ENCODE peak calls at places on chromosomes 2 and 18, in ten cellular contexts. T, S, H, D, K, N, C, P, R and V are unnamed samples.

GRCh38 chr2:238279324-238279682 is 9.1 kb downstream of the PER2 start:
- DNase-seq in T (no peak), S (no peak), H (no peak), D (no peak), K (no peak), N (no peak), C (no peak), P (no peak), R (no peak), V (no peak)

GRCh38 chr2:239107936-239108335 is 260.1 kb downstream of the TWIST2 start:
- DNase-seq in T (peak), S (no peak), H (no peak), D (no peak), K (no peak), N (no peak), C (no peak), P (no peak), R (no peak), V (no peak)

GRCh38 chr18:73549236-73549635 is 598.4 kb downstream of the FBXO15 start:
- DNase-seq in T (no peak), S (no peak), H (no peak), D (no peak), K (no peak), N (no peak), C (no peak), P (no peak), R (no peak), V (no peak)

GRCh38 chr2:226185613-226186211 is 613.9 kb downstream of the IRS1 start:
- DNase-seq in T (no peak), S (peak), H (no peak), D (peak), K (no peak), N (no peak), C (no peak), P (no peak), R (no peak), V (peak)

GRCh38 chr2:84894758-84895520 is 10.5 kb upstream of the TMSB10 start:
- DNase-seq in T (no peak), S (no peak), H (no peak), D (no peak), K (no peak), N (no peak), C (no peak), P (no peak), R (no peak), V (no peak)

GRCh38 chr2:181185948-181186347 is 205.5 kb downstream of the UBE2E3 start:
- DNase-seq in T (no peak), S (no peak), H (no peak), D (no peak), K (no peak), N (no peak), C (no peak), P (no peak), R (no peak), V (no peak)

GRCh38 chr18:60935046-60935445 is 398.2 kb upstream of the CDH20 start:
- DNase-seq in T (no peak), S (no peak), H (no peak), D (peak), K (no peak), N (no peak), C (no peak), P (no peak), R (no peak), V (no peak)

GRCh38 chr2:127701193-127701650 is at the start of gene SFT2D3:
- DNase-seq in T (peak), S (peak), H (peak), D (peak), K (peak), N (peak), C (peak), P (peak), R (peak), V (peak)

GRCh38 chr2:118834901-118835738 is 12.3 kb downstream of the EN1 start:
- DNase-seq in T (peak), S (no peak), H (no peak), D (no peak), K (no peak), N (no peak), C (peak), P (no peak), R (no peak), V (no peak)

GRCh38 chr18:48375150-48375790 is 33.9 kb downstream of the ZBTB7C start:
- DNase-seq in T (no peak), S (no peak), H (no peak), D (no peak), K (no peak), N (no peak), C (no peak), P (no peak), R (no peak), V (no peak)

GRCh38 chr18:48832961-48833700 is 117.6 kb downstream of the SMAD7 start:
- DNase-seq in T (no peak), S (no peak), H (peak), D (no peak), K (peak), N (peak), C (no peak), P (peak), R (peak), V (peak)

GRCh38 chr2:172449916-172450550 is 22.6 kb downstream of the ITGA6 start:
- DNase-seq in T (no peak), S (no peak), H (no peak), D (no peak), K (no peak), N (no peak), C (no peak), P (no peak), R (no peak), V (no peak)

GRCh38 chr2:181680937-181681811 is 857 bp upstream of the NEUROD1 start:
- DNase-seq in T (peak), S (no peak), H (no peak), D (no peak), K (peak), N (no peak), C (no peak), P (no peak), R (no peak), V (no peak)

GRCh38 chr2:172655091-172655837 is 80.4 kb upstream of the RAPGEF4 start:
- DNase-seq in T (no peak), S (no peak), H (no peak), D (peak), K (no peak), N (no peak), C (no peak), P (no peak), R (no peak), V (no peak)

GRCh38 chr2:108243566-108243965 is 3.8 kb downstream of the SULT1C3 start:
- DNase-seq in T (no peak), S (no peak), H (no peak), D (no peak), K (no peak), N (no peak), C (no peak), P (no peak), R (no peak), V (no peak)

GRCh38 chr18:10140461-10140911 is 226.7 kb downstream of the VAPA start:
- DNase-seq in T (no peak), S (no peak), H (no peak), D (no peak), K (no peak), N (no peak), C (no peak), P (no peak), R (no peak), V (no peak)

GRCh38 chr18:25423267-25423666 is 71.3 kb upstream of the ZNF521 start:
- DNase-seq in T (no peak), S (no peak), H (no peak), D (no peak), K (no peak), N (no peak), C (no peak), P (no peak), R (no peak), V (no peak)

GRCh38 chr18:31241425-31241824 is 76.5 kb upstream of the DSG1 start:
- DNase-seq in T (no peak), S (no peak), H (no peak), D (no peak), K (no peak), N (no peak), C (no peak), P (no peak), R (no peak), V (no peak)

GRCh38 chr18:27964811-27965210 is 212.1 kb downstream of the CDH2 start:
- DNase-seq in T (no peak), S (no peak), H (no peak), D (no peak), K (no peak), N (no peak), C (no peak), P (no peak), R (no peak), V (peak)

GRCh38 chr2:190540048-190540447 is 5.5 kb upstream of the NEMP2 start:
- DNase-seq in T (no peak), S (no peak), H (no peak), D (no peak), K (no peak), N (no peak), C (no peak), P (no peak), R (no peak), V (no peak)

GRCh38 chr18:46917108-46917807 is at the start of the genes KATNAL2 and PIAS2:
- DNase-seq in T (peak), S (peak), H (peak), D (peak), K (peak), N (peak), C (peak), P (peak), R (peak), V (peak)

GRCh38 chr18:79940126-79940813 is 11.2 kb downstream of the SLC66A2 start:
- DNase-seq in T (no peak), S (no peak), H (peak), D (no peak), K (peak), N (no peak), C (no peak), P (peak), R (peak), V (no peak)

GRCh38 chr2:152710713-152711112 is 6.5 kb downstream of the PRPF40A start:
- DNase-seq in T (no peak), S (no peak), H (no peak), D (no peak), K (no peak), N (no peak), C (no peak), P (no peak), R (no peak), V (no peak)

GRCh38 chr2:183339311-183339710 is 215.1 kb downstream of the NUP35 start:
- DNase-seq in T (no peak), S (no peak), H (no peak), D (no peak), K (no peak), N (no peak), C (no peak), P (no peak), R (no peak), V (no peak)

GRCh38 chr2:224958466-224958857 is 83.8 kb downstream of the DOCK10 start:
- DNase-seq in T (no peak), S (no peak), H (no peak), D (peak), K (no peak), N (no peak), C (no peak), P (no peak), R (no peak), V (no peak)

GRCh38 chr2:139048017-139048416 is 267.8 kb upstream of the NXPH2 start:
- DNase-seq in T (no peak), S (no peak), H (no peak), D (no peak), K (no peak), N (no peak), C (no peak), P (no peak), R (no peak), V (no peak)

GRCh38 chr18:22846088-22846683 is 86.9 kb upstream of the RBBP8 start:
- DNase-seq in T (no peak), S (peak), H (no peak), D (no peak), K (no peak), N (no peak), C (no peak), P (no peak), R (no peak), V (no peak)
- TF ChIP-seq CTCF in T (peak), S (peak), H (peak), D (peak), K (peak), N (peak), C (peak), P (peak), R (peak), V (peak)

GRCh38 chr2:191839918-191840804 is 6.7 kb downstream of the CAVIN2 start:
- DNase-seq in T (no peak), S (no peak), H (no peak), D (no peak), K (no peak), N (no peak), C (no peak), P (no peak), R (no peak), V (no peak)
- TF ChIP-seq CTCF in T (no peak), S (no peak), H (no peak), D (no peak), K (no peak), N (peak), C (no peak), P (no peak), R (no peak), V (no peak)

GRCh38 chr2:26059542-26059941 is 25.7 kb downstream of the RAB10 start:
- DNase-seq in T (no peak), S (no peak), H (no peak), D (no peak), K (no peak), N (no peak), C (no peak), P (no peak), R (no peak), V (no peak)
- TF ChIP-seq CTCF in T (no peak), S (no peak), H (no peak), D (no peak), K (peak), N (no peak), C (no peak), P (no peak), R (no peak), V (no peak)

DNA sequence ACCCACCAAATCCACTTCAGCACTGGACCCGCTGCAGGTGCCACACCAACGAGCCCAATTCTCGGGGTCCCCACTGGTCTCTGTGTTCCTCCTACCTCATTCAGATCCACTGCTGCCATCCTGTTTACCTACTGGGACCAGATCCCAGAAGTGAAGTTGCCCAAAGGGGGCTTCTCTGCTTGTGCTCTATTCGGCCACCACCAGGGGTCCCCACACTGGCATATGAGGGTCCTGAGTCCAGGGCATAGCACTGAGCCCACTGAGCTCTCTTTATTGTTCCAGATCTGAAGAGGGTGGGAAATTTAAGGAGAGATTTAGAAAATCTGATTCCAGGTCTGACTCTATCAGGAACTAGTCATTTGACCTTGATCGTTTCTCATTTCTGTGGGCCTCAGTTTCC is 2.4 kb downstream of the GPR45 start:
- DNase-seq in T (no peak), S (no peak), H (no peak), D (no peak), K (no peak), N (no peak), C (peak), P (no peak), R (no peak), V (no peak)
- TF ChIP-seq CTCF in T (no peak), S (no peak), H (no peak), D (peak), K (peak), N (no peak), C (no peak), P (no peak), R (no peak), V (no peak)

DNA sequence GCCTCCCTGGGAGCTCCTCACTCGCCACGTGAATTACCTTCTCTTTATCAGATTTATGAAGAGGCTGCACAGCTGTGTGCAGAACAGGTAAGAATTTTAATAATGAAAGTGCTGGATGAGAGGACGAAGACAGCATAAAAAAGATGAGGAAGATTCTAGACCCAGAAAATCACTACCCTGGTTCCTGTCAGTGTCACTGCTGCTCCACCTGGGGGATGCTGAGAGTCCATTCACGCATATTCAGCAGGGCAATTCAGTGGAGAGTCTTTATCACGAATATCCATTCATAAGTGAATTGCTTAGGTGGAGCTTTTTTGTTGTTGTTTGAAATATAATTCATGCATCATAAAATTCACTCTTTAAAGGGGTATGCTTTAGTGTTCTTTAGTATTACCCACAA is 52.0 kb downstream of the MRPL33 start:
- DNase-seq in T (no peak), S (no peak), H (no peak), D (no peak), K (no peak), N (no peak), C (no peak), P (no peak), R (no peak), V (no peak)
- TF ChIP-seq CTCF in T (no peak), S (no peak), H (no peak), D (no peak), K (no peak), N (peak), C (no peak), P (no peak), R (no peak), V (no peak)

DNA sequence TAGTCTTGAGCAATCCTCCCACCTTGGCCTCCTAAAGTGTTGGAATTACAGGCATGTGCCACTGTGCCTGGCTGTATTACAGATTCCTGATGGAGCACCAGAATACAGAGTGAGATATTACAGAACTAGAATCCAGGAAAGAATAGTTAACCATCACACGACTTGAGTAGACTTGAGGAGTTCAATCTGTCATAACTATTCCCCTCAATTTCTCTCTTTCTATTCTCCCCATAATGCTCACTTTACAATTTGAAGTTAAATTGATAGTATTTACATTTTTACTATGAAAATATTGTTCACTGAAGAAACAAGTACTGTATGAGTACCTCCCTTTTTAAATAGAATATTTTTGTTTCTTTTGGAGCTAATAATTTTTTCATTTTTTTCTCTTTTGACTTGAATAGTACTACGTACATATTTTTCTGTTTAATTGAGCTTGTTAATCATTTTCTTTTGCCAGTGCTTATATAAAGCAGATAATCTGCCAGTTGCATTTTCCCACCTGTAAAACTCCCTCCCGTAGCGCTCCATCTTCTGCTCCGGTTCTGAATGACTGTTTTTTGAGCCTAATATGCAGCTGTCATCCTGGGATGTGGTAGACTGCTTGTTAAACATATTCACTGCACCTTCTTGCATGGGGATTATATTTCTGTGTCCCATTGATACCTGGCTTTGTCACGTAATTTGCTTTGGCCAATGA is 105.5 kb downstream of the MYCN start:
- DNase-seq in T (no peak), S (no peak), H (no peak), D (no peak), K (no peak), N (no peak), C (no peak), P (no peak), R (no peak), V (no peak)
- TF ChIP-seq CTCF in T (no peak), S (no peak), H (no peak), D (no peak), K (no peak), N (no peak), C (no peak), P (no peak), R (no peak), V (no peak)

GRCh38 chr2:159290289-159290907 is 3.9 kb upstream of the WDSUB1 start:
- DNase-seq in T (no peak), S (no peak), H (no peak), D (peak), K (no peak), N (no peak), C (no peak), P (no peak), R (no peak), V (peak)
- TF ChIP-seq CTCF in T (no peak), S (no peak), H (no peak), D (peak), K (peak), N (no peak), C (no peak), P (no peak), R (no peak), V (peak)